ENCODE peak calls at places on chromosomes 2 and 18, in six cellular contexts. W, R, F, C, J and U are unnamed samples.
A peak's percentile ranks its signal among the peaks of the same experiment; 100 is the strongest.

GRCh38 chr18:48613589-48613988 is 74.8 kb downstream of the CTIF start:
- DNase-seq in C (no peak), J (no peak), F (peak; percentile 49), R (peak; percentile 56), W (peak; percentile 48), U (no peak)

GRCh38 chr2:172817411-172817810 is 81.8 kb downstream of the RAPGEF4 start:
- DNase-seq in R (no peak), W (no peak), J (no peak), C (no peak), F (peak; percentile 83), U (no peak)

GRCh38 chr2:65062843-65063242 is 6.6 kb downstream of the CEP68 start:
- DNase-seq in F (peak; percentile 45), J (no peak), C (no peak), W (no peak), R (no peak), U (no peak)

GRCh38 chr2:11406492-11407381 is 59.2 kb downstream of the E2F6 start:
- DNase-seq in C (peak; percentile 25), W (no peak), F (peak; percentile 93), J (no peak), R (no peak), U (no peak)

GRCh38 chr2:197969391-197969893 is 165.0 kb downstream of the PLCL1 start:
- DNase-seq in C (peak; percentile 6), F (peak; percentile 65), W (no peak), J (no peak), R (no peak), U (no peak)

GRCh38 chr2:3631161-3631850 is 26.7 kb upstream of the ALLC start:
- DNase-seq in W (no peak), J (no peak), R (peak; percentile 74), F (no peak), C (no peak), U (no peak)

GRCh38 chr2:241001413-241002274 is 3.2 kb downstream of the SNED1 start:
- DNase-seq in R (peak; percentile 58), C (no peak), W (no peak), J (no peak), F (no peak), U (peak; percentile 28)

GRCh38 chr18:9606039-9606438 is 8.3 kb downstream of the PPP4R1 start:
- DNase-seq in W (no peak), F (no peak), C (no peak), J (no peak), R (no peak), U (no peak)

GRCh38 chr2:239271471-239272255 is 129.2 kb downstream of the HDAC4 start:
- DNase-seq in C (no peak), F (no peak), R (peak; percentile 70), J (no peak), W (peak; percentile 1), U (no peak)

GRCh38 chr18:13940326-13940725 is 25.0 kb upstream of the MC2R start:
- DNase-seq in F (no peak), W (no peak), R (no peak), J (no peak), C (no peak), U (no peak)

GRCh38 chr18:2982452-2983172 is 30.3 kb downstream of the LPIN2 start:
- DNase-seq in J (no peak), C (peak; percentile 57), R (no peak), W (peak; percentile 50), F (no peak), U (no peak)
- H3K27ac ChIP-seq in J (peak overlapping the region; percentile 96), C (peak overlapping the region; percentile 93), R (peak overlapping the region; percentile 66), W (peak overlapping the region; percentile 81), F (peak overlapping the region; percentile 90), U (no peak overlapping the region)

GRCh38 chr2:66929632-66930385 is 467.3 kb upstream of the ETAA1 start:
- DNase-seq in J (no peak), W (peak; percentile 90), R (peak; percentile 64), C (peak; percentile 69), F (peak; percentile 81), U (peak; percentile 75)
- TF ChIP-seq CTCF in J (no peak), W (peak; percentile 5), R (no peak), C (no peak), F (no peak), U (no peak)

DNA sequence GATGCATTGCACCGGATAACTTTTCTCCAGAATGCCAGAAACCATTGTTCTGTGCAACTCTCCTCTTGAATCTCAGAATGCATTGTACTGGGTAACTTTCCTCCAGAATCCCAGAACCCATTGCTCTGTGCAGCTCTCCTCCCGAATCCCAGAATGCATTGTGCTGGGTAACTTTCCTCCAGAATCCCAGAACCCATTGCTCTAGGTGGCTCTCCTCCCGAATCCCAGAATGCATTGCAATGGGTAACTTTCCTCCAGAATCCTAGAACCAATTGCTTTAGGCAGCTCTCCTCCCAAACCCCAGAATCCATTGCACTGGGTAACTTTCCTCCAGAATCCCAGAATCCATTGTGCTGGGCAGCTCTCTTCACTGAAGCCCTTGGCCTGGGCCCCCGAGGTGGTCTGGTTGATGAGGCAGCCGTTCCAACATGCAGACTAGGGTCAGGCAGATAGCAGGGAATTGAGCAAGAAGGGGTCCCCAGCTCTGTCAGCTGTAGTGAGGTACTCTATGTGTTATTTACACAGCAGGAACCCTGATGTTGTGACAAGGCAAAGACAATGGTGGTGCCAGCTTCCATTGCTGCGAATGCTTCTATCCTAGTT is 9.4 kb downstream of the FOSL2 start:
- DNase-seq in J (no peak), F (no peak), W (no peak), R (no peak), C (no peak), U (no peak)
- H3K4me1 ChIP-seq in J (peaks cover 30% of the 10 kb centered on the region), F (peaks cover 56% of the 10 kb centered on the region), W (peaks cover 57% of the 10 kb centered on the region), R (peaks cover 100% of the 10 kb centered on the region), C (peaks cover 48% of the 10 kb centered on the region), U (peaks cover 31% of the 10 kb centered on the region)

GRCh38 chr2:62662548-62662947 is 43.0 kb upstream of the EHBP1 start:
- DNase-seq in F (no peak), R (no peak), J (no peak), W (no peak), C (no peak), U (no peak)
- H3K27ac ChIP-seq in F (peak overlapping the region; percentile 80), R (no peak overlapping the region), J (no peak overlapping the region), W (no peak overlapping the region), C (peak overlapping the region; percentile 23), U (no peak overlapping the region)

DNA sequence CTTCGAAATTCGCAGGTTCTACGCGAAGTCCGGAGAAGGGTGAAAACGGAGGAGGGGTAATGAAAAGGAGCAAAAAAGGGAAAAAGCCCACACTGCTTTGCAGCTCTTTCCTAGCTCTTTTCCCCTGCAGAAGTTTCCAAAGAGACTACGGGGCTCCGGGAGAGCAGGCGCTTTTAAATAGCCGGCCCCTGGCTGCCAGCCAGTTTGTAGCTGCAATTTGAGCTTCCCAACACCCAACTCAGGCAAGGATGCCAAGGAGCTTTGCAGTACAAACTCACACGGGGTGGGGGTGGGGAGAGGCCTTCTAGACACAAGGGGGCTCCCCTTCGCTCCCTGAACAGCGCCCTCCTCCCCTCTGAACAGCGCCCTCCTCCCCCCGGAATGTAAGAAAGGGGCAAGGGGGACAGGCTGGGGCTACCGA is at the start of gene IGFBP5:
- DNase-seq in W (peak; percentile 75), J (no peak), R (no peak), C (peak; percentile 94), F (peak; percentile 94), U (peak; percentile 76)
- TF ChIP-seq CTCF in W (no peak), J (no peak), R (no peak), C (peak; percentile 36), F (peak; percentile 33), U (no peak)

GRCh38 chr2:228224410-228224809 is 42.9 kb upstream of the SPHKAP start:
- DNase-seq in C (peak; percentile 33), R (no peak), J (no peak), W (no peak), F (no peak), U (no peak)

GRCh38 chr2:228227466-228227865 is 46.0 kb upstream of the SPHKAP start:
- DNase-seq in R (no peak), F (no peak), C (no peak), W (no peak), J (no peak), U (no peak)
- H3K4me1 ChIP-seq in R (no peaks in the 10 kb centered on the region), F (no peaks in the 10 kb centered on the region), C (no peaks in the 10 kb centered on the region), W (no peaks in the 10 kb centered on the region), J (no peaks in the 10 kb centered on the region), U (no peaks in the 10 kb centered on the region)

GRCh38 chr2:101474752-101475384 is at the start of gene RFX8:
- DNase-seq in C (peak; percentile 19), F (peak; percentile 95), W (peak; percentile 42), R (no peak), J (no peak), U (no peak)
- H3K27ac ChIP-seq in C (peak within 1 kb of the TSS; percentile 79), F (peak within 1 kb of the TSS; percentile 92), W (peak within 1 kb of the TSS; percentile 63), R (no peak within 1 kb of the TSS), J (no peak within 1 kb of the TSS), U (peak within 1 kb of the TSS; percentile 85)